ENCODE peak calls at places on chromosomes 3 and 15, in six cellular contexts. M, G, O, I, B and Z are unnamed samples.

GRCh38 chr15:39713846-39714245 is 68.8 kb downstream of the FSIP1 start:
- DNase-seq in G (no peak), I (no peak), O (no peak), M (no peak), B (no peak), Z (peak)

GRCh38 chr3:141471160-141471559 is 15.7 kb upstream of the RASA2 start:
- DNase-seq in M (no peak), I (peak), O (no peak), G (peak), B (no peak), Z (peak)

GRCh38 chr3:143707848-143708247 is 140.4 kb downstream of the SLC9A9 start:
- DNase-seq in G (peak), I (no peak), B (no peak), M (no peak), O (no peak), Z (peak)

GRCh38 chr3:19427417-19428149 is 279.3 kb downstream of the KCNH8 start:
- DNase-seq in I (no peak), B (no peak), O (no peak), M (no peak), G (no peak), Z (no peak)

GRCh38 chr3:183281126-183281797 is 28.2 kb downstream of the B3GNT5 start:
- DNase-seq in G (peak), O (peak), M (no peak), B (no peak), I (no peak), Z (no peak)

GRCh38 chr3:154818676-154819255 is 261.4 kb upstream of the MME start:
- DNase-seq in M (no peak), B (no peak), G (no peak), O (no peak), I (no peak), Z (peak)

GRCh38 chr15:94230886-94231727 is at the start of gene MCTP2:
- DNase-seq in M (peak), I (peak), G (peak), B (peak), O (peak), Z (peak)

GRCh38 chr3:40574661-40575060 is 49.9 kb downstream of the ZNF621 start:
- DNase-seq in O (no peak), G (peak), I (no peak), B (no peak), M (no peak), Z (peak)

GRCh38 chr3:126671521-126671920 is 16.6 kb upstream of the TXNRD3 start:
- DNase-seq in G (no peak), M (no peak), O (no peak), I (no peak), B (no peak), Z (no peak)

GRCh38 chr3:154149286-154149685 is 28.1 kb downstream of the ARHGEF26 start:
- DNase-seq in I (no peak), B (no peak), O (no peak), G (no peak), M (no peak), Z (no peak)

GRCh38 chr15:90871097-90871715 is 2.8 kb downstream of the FURIN start:
- DNase-seq in I (no peak), G (peak), M (no peak), O (peak), B (no peak), Z (peak)

GRCh38 chr3:47781326-47781684 is 388 bp downstream of the SMARCC1 start:
- DNase-seq in O (peak), I (peak), B (peak), M (peak), G (no peak), Z (no peak)

GRCh38 chr3:134378384-134378783 is 4.1 kb upstream of the AMOTL2 start:
- DNase-seq in O (peak), G (no peak), M (peak), B (peak), I (peak), Z (no peak)

GRCh38 chr3:71099997-71100719 is 483.4 kb downstream of the FOXP1 start:
- DNase-seq in M (no peak), I (no peak), O (no peak), G (no peak), B (no peak), Z (no peak)

GRCh38 chr3:60839242-60839641 is 412.0 kb downstream of the FHIT start:
- DNase-seq in G (no peak), I (no peak), O (no peak), M (no peak), B (no peak), Z (no peak)

GRCh38 chr15:40307421-40308165 is at the start of gene PLCB2:
- DNase-seq in B (peak), G (no peak), M (peak), I (no peak), O (no peak), Z (no peak)

GRCh38 chr3:17065315-17065714 is 180.6 kb downstream of the PLCL2 start:
- DNase-seq in B (no peak), M (no peak), I (no peak), O (no peak), G (peak), Z (no peak)

GRCh38 chr3:64616953-64617352 is 70.8 kb downstream of the ADAMTS9 start:
- DNase-seq in O (no peak), G (no peak), M (no peak), I (no peak), B (no peak), Z (no peak)

GRCh38 chr3:28844688-28845324 is 436.1 kb upstream of the RBMS3 start:
- DNase-seq in M (no peak), O (no peak), B (no peak), G (no peak), I (no peak), Z (no peak)

GRCh38 chr3:53085476-53085875 is 39.6 kb upstream of the SFMBT1 start:
- DNase-seq in B (no peak), I (no peak), O (peak), M (no peak), G (no peak), Z (no peak)

GRCh38 chr3:16849795-16850194 is 35.0 kb upstream of the PLCL2 start:
- DNase-seq in M (no peak), B (no peak), O (no peak), I (no peak), G (peak), Z (peak)

GRCh38 chr15:73688455-73688854 is 4.3 kb downstream of the CD276 start:
- DNase-seq in B (no peak), I (peak), O (peak), M (no peak), G (no peak), Z (no peak)

GRCh38 chr3:13881536-13882410 is 1.9 kb upstream of the WNT7A start:
- DNase-seq in G (no peak), I (no peak), M (no peak), O (peak), B (no peak), Z (no peak)

GRCh38 chr15:52150043-52150825 is 37.7 kb upstream of the BCL2L10 start:
- DNase-seq in I (no peak), G (no peak), M (no peak), B (no peak), O (peak), Z (no peak)

GRCh38 chr15:76823303-76823702 is 81.8 kb downstream of the SCAPER start:
- DNase-seq in M (no peak), G (no peak), O (no peak), B (no peak), I (no peak), Z (no peak)

GRCh38 chr15:36291501-36291900 is 287.9 kb upstream of the CDIN1 start:
- DNase-seq in B (no peak), O (no peak), G (no peak), M (no peak), I (no peak), Z (no peak)

DNA sequence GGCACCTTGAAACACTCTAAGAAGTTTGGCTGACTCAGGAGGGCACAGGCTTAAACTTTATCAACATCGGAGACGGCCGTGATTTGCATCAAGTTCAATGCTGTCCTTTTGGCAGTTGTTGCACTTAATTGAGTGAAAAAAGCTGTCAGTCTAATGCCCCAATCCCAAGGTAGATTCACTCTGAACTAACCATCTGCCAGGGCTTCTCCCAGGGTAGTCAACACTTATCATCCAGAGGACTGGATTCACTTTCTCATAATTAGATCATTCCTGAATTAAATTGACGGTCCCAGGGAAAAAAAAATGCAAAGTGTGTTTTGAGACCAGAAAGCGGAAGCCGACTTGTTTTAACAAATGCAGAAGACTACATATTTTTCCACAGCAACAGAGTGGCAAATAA is 28.5 kb downstream of the RORA start:
- DNase-seq in I (no peak), O (no peak), B (no peak), G (no peak), M (no peak), Z (no peak)
- TF ChIP-seq CTCF in I (no peak), O (no peak), B (no peak), G (no peak), M (no peak), Z (no peak)

GRCh38 chr3:58620446-58620845 is 43.3 kb upstream of the FAM107A start:
- DNase-seq in B (no peak), G (no peak), M (no peak), I (no peak), O (no peak), Z (no peak)
- H3K4me3 ChIP-seq in B (no peak), G (no peak), M (no peak), I (no peak), O (no peak), Z (no peak)

GRCh38 chr15:65944404-65944803 is 75.1 kb downstream of the RAB11A start:
- DNase-seq in G (no peak), O (no peak), I (no peak), B (no peak), M (no peak), Z (no peak)
- TF ChIP-seq CTCF in G (no peak), O (no peak), I (no peak), B (no peak), M (no peak), Z (no peak)

GRCh38 chr3:116141724-116142123 is 303.6 kb downstream of the LSAMP start:
- DNase-seq in G (peak), I (no peak), O (no peak), M (no peak), B (no peak), Z (no peak)

GRCh38 chr3:116140100-116140689 is 305.1 kb downstream of the LSAMP start:
- DNase-seq in I (no peak), B (no peak), O (no peak), G (peak), M (no peak), Z (peak)

GRCh38 chr3:116150655-116151054 is 294.6 kb downstream of the LSAMP start:
- DNase-seq in G (no peak), O (no peak), B (no peak), M (no peak), I (no peak), Z (no peak)

GRCh38 chr3:116148881-116149530 is 296.3 kb downstream of the LSAMP start:
- DNase-seq in M (no peak), B (no peak), I (no peak), O (no peak), G (peak), Z (no peak)

GRCh38 chr3:116145613-116146012 is 299.7 kb downstream of the LSAMP start:
- DNase-seq in B (no peak), I (no peak), G (no peak), O (no peak), M (no peak), Z (no peak)
- H3K4me3 ChIP-seq in B (no peak), I (no peak), G (no peak), O (no peak), M (no peak), Z (no peak)

GRCh38 chr15:47116698-47117097 is 600.6 kb upstream of the SEMA6D start:
- DNase-seq in I (no peak), B (no peak), O (no peak), M (no peak), G (no peak), Z (no peak)
- TF ChIP-seq CTCF in I (no peak), B (no peak), O (no peak), M (peak), G (no peak), Z (no peak)